ENCODE peak calls at places on chromosomes 4 and X, in six cellular contexts. L is activated B cell treated with CpG ODN at 0.5 μM for 24 hours; X is activated gamma-delta T cell treated with Interleukin-2 at 50 U/mL for 16 hours; C is stimulated activated CD8-positive, alpha-beta memory T cell treated with anti-CD3 and anti-CD28 coated beads, Interleukin-7, amount 100 ng/mL, for 1 hour; Y is effector CD4-positive, alpha-beta T cell; F is naive thymus-derived CD4-positive, alpha-beta T cell. E is an unnamed sample.

GRCh38 chr4:88177981-88178632 is 19.7 kb upstream of the ABCG2 start:
- DNase-seq in L (no peak), X (no peak), C (no peak), Y (no peak), F (no peak), E (no peak)

GRCh38 chrX:19532709-19533108 is 17.4 kb upstream of the MAP3K15 start:
- DNase-seq in L (no peak), X (no peak), C (no peak), Y (no peak), F (no peak), E (no peak)

GRCh38 chrX:2351321-2351720 is 149.5 kb downstream of the DHRSX start:
- DNase-seq in L (no peak), X (no peak), C (no peak), Y (no peak), F (no peak), E (no peak)

GRCh38 chrX:46327229-46328081 is 217.8 kb downstream of the ZNF674 start:
- DNase-seq in L (no peak), X (no peak), C (no peak), Y (no peak), F (no peak), E (no peak)

GRCh38 chr4:508675-509373 is 9.8 kb downstream of the PIGG start:
- DNase-seq in L (no peak), X (no peak), C (no peak), Y (no peak), F (no peak), E (no peak)

GRCh38 chr4:168264903-168265302 is 53.6 kb downstream of the DDX60 start:
- DNase-seq in L (no peak), X (no peak), C (no peak), Y (no peak), F (no peak), E (no peak)

GRCh38 chr4:101218346-101218745 is 129.0 kb downstream of the PPP3CA start:
- DNase-seq in L (no peak), X (no peak), C (no peak), Y (no peak), F (no peak), E (no peak)

GRCh38 chr4:78439328-78439727 is 112.2 kb upstream of the ANXA3 start:
- DNase-seq in L (no peak), X (no peak), C (no peak), Y (no peak), F (no peak), E (no peak)

GRCh38 chr4:25399502-25399901 is 22.4 kb downstream of the ANAPC4 start:
- DNase-seq in L (no peak), X (no peak), C (no peak), Y (no peak), F (no peak), E (no peak)

E was measured in prostate gland.